ENCODE peak calls at places on chromosomes 2 and 18, in four cellular contexts. N, L, Z and F are unnamed samples.

GRCh38 chr18:48134609-48135008 is 204.2 kb upstream of the SMAD2 start:
- DNase-seq in N (no peak), L (no peak), Z (no peak), F (no peak)

GRCh38 chr2:100524331-100524730 is 38.5 kb upstream of the PDCL3 start:
- DNase-seq in N (no peak), L (no peak), Z (no peak), F (no peak)

GRCh38 chr2:75200140-75200985 is 1.0 kb upstream of the TACR1 start:
- DNase-seq in N (peak), L (no peak), Z (no peak), F (no peak)

GRCh38 chr2:54999182-54999581 is 51.1 kb downstream of the RTN4 start:
- DNase-seq in N (no peak), L (no peak), Z (no peak), F (no peak)

GRCh38 chr2:144277622-144278354 is 242.1 kb downstream of the ZEB2 start:
- DNase-seq in N (no peak), L (no peak), Z (no peak), F (no peak)

GRCh38 chr18:55489742-55490055 is 98.3 kb downstream of the TCF4 start:
- DNase-seq in N (no peak), L (no peak), Z (no peak), F (peak)

GRCh38 chr2:217709496-217710217 is 293.1 kb downstream of the TNS1 start:
- DNase-seq in N (no peak), L (no peak), Z (no peak), F (no peak)

GRCh38 chr2:152427902-152428301 is 92.9 kb downstream of the FMNL2 start:
- DNase-seq in N (no peak), L (no peak), Z (no peak), F (no peak)

GRCh38 chr2:63700276-63700675 is 111.5 kb downstream of the MDH1 start:
- DNase-seq in N (no peak), L (no peak), Z (no peak), F (no peak)

GRCh38 chr2:216780843-216781242 is 79.0 kb downstream of the TNP1 start:
- DNase-seq in N (no peak), L (no peak), Z (no peak), F (no peak)

GRCh38 chr2:165305391-165306096 is 66.3 kb downstream of the SCN2A start:
- DNase-seq in N (no peak), L (no peak), Z (no peak), F (no peak)

GRCh38 chr2:165311949-165312348 is 72.7 kb downstream of the SCN2A start:
- DNase-seq in N (no peak), L (no peak), Z (no peak), F (no peak)

GRCh38 chr2:165312999-165313398 is 73.8 kb downstream of the SCN2A start:
- DNase-seq in N (no peak), L (no peak), Z (no peak), F (no peak)

DNA sequence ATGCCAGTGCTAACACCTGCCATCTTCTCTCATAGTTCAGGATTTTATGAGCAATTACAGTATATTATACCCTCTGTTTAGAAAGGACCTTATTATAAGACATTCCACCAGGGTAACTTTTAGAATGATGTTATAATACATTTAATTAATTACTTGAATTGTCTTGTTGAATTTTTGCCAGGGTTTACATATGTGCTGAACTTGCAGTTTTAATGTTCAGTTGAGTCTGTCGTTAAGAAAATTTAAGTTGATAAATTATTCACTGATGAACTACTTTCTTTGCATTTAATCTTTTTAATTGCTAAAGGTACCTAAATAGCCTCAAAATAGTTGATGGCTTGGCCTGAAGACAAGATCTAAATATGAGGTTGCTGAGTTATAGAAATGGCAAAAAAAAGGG is 68.1 kb downstream of the SCN2A start:
- DNase-seq in N (no peak), L (no peak), Z (no peak), F (no peak)
- TF ChIP-seq CHD4 in N (no peak), L (no peak), Z (no peak), F (no peak)

GRCh38 chr18:78237864-78238263 is 741.8 kb upstream of the SALL3 start:
- DNase-seq in N (no peak), L (no peak), Z (no peak), F (no peak)

GRCh38 chr18:78240867-78241266 is 738.8 kb upstream of the SALL3 start:
- DNase-seq in N (no peak), L (no peak), Z (no peak), F (no peak)

GRCh38 chr18:78240091-78240490 is 739.5 kb upstream of the SALL3 start:
- DNase-seq in N (no peak), L (no peak), Z (no peak), F (no peak)

GRCh38 chr18:78239090-78239457 is 740.5 kb upstream of the SALL3 start:
- DNase-seq in N (no peak), L (no peak), Z (no peak), F (no peak)

DNA sequence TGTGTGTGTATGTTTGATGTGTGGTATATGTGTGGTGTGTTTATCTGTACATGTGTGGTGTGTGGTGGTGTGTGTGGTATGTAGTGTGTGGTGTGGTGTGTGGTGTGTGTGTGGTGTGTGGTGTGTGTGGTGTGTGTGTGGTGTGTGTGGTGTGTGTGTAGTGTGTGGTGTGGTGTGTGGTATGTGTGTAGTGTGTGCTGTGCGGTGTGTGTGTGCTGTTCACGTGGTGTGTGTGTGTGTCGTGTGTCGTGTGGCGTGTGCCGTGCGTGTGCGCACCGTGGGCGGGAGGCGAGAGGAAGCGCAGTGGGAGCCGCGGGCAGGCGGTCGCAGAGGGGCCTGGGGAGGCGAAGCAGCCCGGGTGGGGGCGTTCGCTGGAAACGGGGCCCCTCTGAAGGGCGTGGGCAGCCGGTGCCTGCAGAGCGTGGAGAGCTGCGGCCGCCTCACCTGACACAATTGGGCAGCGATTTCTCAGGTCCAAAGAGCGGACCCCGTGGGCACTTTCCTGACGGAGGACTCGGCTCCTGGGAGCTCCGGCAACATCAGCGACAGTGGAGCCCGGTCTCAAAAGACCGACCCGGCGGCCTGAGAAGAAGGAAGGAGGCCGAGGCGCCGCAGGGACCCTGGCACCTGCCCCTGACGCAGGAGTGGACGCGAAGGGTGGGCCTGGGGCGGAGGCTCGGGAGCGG is 741.1 kb upstream of the SALL3 start:
- DNase-seq in N (no peak), L (no peak), Z (no peak), F (no peak)
- TF ChIP-seq CHD4 in N (no peak), L (no peak), Z (no peak), F (no peak)

GRCh38 chr2:61898810-61899209 is 6.7 kb upstream of the COMMD1 start:
- DNase-seq in N (peak), L (no peak), Z (peak), F (no peak)
- TF ChIP-seq CHD4 in N (no peak), L (no peak), Z (no peak), F (no peak)

GRCh38 chr2:70090706-70091334 is 3.5 kb downstream of the PCBP1 start:
- DNase-seq in N (no peak), L (no peak), Z (no peak), F (no peak)

GRCh38 chr2:70088508-70089219 is 1.4 kb downstream of the PCBP1 start:
- DNase-seq in N (no peak), L (no peak), Z (peak), F (no peak)

GRCh38 chr2:70089946-70090523 is 2.8 kb downstream of the PCBP1 start:
- DNase-seq in N (no peak), L (no peak), Z (no peak), F (no peak)

GRCh38 chr2:70087703-70088507 is 628 bp downstream of the PCBP1 start:
- DNase-seq in N (peak), L (peak), Z (peak), F (no peak)

GRCh38 chr2:70089220-70089945 is 2.1 kb downstream of the PCBP1 start:
- DNase-seq in N (peak), L (peak), Z (peak), F (no peak)
- TF ChIP-seq CHD4 in N (no peak), L (no peak), Z (no peak), F (no peak)

GRCh38 chr2:145759228-145759940 is 1239.5 kb upstream of the ZEB2 start:
- DNase-seq in N (no peak), L (peak), Z (peak), F (no peak)
- TF ChIP-seq CHD4 in N (no peak), L (no peak), Z (no peak), F (no peak)